ENCODE peak calls at places on chromosomes 6 and 20, in four cellular contexts. V is mesenchymal stem cell, I is IMR-90, G is mesendoderm. A is an unnamed sample.

GRCh38 chr20:33133616-33133941 is 34.4 kb upstream of the BPIFA2 start:
- DNase-seq in V (no peak), I (no peak), G (no peak), A (no peak)

GRCh38 chr20:50532231-50532630 is 22.0 kb downstream of the PTPN1 start:
- DNase-seq in I (no peak), G (no peak), V (no peak), A (no peak)

GRCh38 chr6:131023834-131024504 is 39.1 kb downstream of the EPB41L2 start:
- DNase-seq in G (no peak), V (peak; percentile 61), I (peak; percentile 82), A (no peak)

GRCh38 chr6:149929422-149929821 is 6.5 kb upstream of the RAET1G start:
- DNase-seq in G (peak; percentile 28), I (no peak), V (no peak), A (no peak)

GRCh38 chr20:10093087-10093591 is 58.4 kb downstream of the ANKEF1 start:
- DNase-seq in G (peak; percentile 78), V (peak; percentile 28), I (peak; percentile 57), A (no peak)

GRCh38 chr6:131015192-131015591 is 47.9 kb downstream of the EPB41L2 start:
- DNase-seq in V (peak; percentile 26), I (no peak), G (no peak), A (no peak)

GRCh38 chr6:137051790-137052472 is 7.2 kb upstream of the IL20RA start:
- DNase-seq in I (peak; percentile 2), G (no peak), V (peak; percentile 47), A (no peak)

GRCh38 chr20:14745830-14746229 is 408.4 kb upstream of the FLRT3 start:
- DNase-seq in I (no peak), V (no peak), G (no peak), A (no peak)

GRCh38 chr6:166402582-166403277 is 20.0 kb upstream of the MPC1 start:
- DNase-seq in G (peak; percentile 49), I (peak; percentile 16), V (peak; percentile 37), A (no peak)

GRCh38 chr20:40223818-40224217 is 465.2 kb downstream of the MAFB start:
- DNase-seq in G (no peak), I (no peak), V (no peak), A (no peak)

GRCh38 chr20:45372646-45373352 is 5.3 kb downstream of the TP53TG5 start:
- DNase-seq in G (peak; percentile 40), I (no peak), V (no peak), A (no peak)

GRCh38 chr6:151161363-151161762 is 78.4 kb upstream of the AKAP12 start:
- DNase-seq in G (no peak), V (no peak), I (no peak), A (no peak)

GRCh38 chr20:38893056-38893455 is 33.2 kb upstream of the FAM83D start:
- DNase-seq in G (no peak), I (no peak), V (no peak), A (no peak)

GRCh38 chr6:109229536-109229935 is 134.2 kb downstream of the CEP57L1 start:
- DNase-seq in G (no peak), I (no peak), V (no peak), A (no peak)

GRCh38 chr20:3710703-3711417 is 1.5 kb downstream of the SIGLEC1 start:
- DNase-seq in I (peak; percentile 28), V (peak; percentile 60), G (peak; percentile 47), A (peak; percentile 80)

GRCh38 chr6:159801935-159802334 is 1.9 kb downstream of the PNLDC1 start:
- DNase-seq in G (no peak), I (peak; percentile 6), V (no peak), A (no peak)

GRCh38 chr20:61328906-61329558 is 77.0 kb downstream of the CDH4 start:
- DNase-seq in I (peak; percentile 17), G (no peak), V (no peak), A (no peak)

DNA sequence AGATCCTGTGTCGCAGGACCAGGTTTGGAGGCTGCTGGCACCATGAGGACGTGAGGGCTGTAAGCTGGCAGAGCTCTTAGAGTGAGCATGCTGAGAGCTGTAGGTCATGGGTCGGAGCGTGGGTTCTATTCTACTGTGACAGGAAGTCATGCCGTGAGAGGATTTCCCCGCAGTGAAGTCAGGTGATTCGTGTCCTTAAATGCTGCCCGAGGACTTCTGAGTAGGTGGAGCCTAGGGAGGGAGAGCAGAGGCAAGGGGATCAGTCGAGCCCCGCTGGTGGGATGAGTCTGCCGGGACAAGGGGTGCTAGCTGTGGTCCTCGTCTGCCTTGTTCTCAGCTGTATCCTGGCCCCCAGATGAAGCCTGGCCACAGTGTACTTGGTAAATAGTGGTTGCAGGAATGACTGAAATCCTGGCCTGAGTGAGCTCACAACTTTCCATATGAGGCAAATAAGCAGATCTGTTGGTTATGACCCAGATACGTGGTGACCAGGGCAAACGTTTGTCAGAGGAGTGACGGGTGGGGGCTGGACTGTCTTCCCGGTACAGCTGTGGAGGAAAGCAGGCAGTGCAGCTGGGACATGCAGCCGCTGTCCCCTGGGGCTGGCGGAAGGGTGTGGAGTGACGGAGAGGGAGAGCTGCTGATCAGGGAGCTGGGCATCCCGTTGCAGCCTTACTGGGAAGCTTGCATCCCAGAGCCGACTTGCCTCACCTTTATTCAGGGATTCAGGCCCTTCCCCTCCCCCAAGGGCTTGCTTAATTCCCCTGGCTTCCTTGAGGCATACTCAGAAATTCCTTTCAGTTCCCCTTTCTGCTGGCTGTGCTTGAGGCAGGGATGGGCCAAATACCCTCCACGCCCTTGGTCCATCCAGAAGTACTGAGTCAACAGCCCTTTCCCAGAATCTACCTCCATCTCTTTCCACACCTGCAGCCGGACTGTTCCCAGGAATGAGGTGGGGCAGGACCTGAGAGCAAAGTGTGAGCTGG is 250.9 kb upstream of the RREB1 start:
- DNase-seq in I (peak; percentile 37), G (peak; percentile 83), V (peak; percentile 85), A (no peak)
- H2BK120ac ChIP-seq in I (no peak overlapping the region), G (no peak overlapping the region), V (peak overlapping the region; percentile 21), A (no peak overlapping the region)

GRCh38 chr20:17568045-17568788 is 1.7 kb upstream of the DSTN start:
- DNase-seq in G (peak; percentile 14), V (no peak), I (no peak), A (no peak)
- H2AK5ac ChIP-seq in G (peak overlapping the region; percentile 12), V (peak overlapping the region; percentile 83), I (peak overlapping the region; percentile 97), A (no peak overlapping the region)

DNA sequence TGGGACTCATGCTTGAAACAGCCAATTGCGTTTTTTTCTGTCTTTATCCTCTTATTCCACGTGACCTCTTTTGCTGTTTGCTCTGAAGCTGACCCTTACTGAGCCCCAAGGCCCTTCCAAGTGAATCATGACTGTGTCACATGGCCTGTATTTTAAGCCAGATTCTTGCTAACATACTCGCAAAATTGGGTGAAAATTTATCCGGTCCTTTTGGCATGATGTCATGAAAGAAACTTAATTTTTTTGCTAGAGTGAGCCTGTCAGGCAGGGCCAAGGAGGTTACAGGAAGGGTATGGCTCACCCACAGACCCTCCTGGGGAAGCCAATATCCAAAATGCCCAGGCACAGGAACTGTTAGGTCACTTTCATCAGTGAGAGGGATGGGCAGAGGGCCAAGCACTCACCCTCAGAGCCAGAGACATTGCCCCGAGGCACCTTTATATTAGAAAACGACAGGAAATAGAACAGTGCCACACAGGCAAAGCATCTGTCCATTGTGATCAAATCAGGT is 296.7 kb downstream of the CDH26 start:
- DNase-seq in I (peak; percentile 73), G (no peak), V (no peak), A (no peak)
- H2BK120ac ChIP-seq in I (peak overlapping the region; percentile 38), G (no peak overlapping the region), V (no peak overlapping the region), A (no peak overlapping the region)

GRCh38 chr6:4354181-4354580 is 218.8 kb upstream of the ECI2 start:
- DNase-seq in V (no peak), G (peak; percentile 8), I (no peak), A (no peak)
- H2AK5ac ChIP-seq in V (no peak overlapping the region), G (no peak overlapping the region), I (peak overlapping the region; percentile 54), A (no peak overlapping the region)

GRCh38 chr6:106631356-106631755 is 2.0 kb downstream of the QRSL1 start:
- DNase-seq in I (peak; percentile 13), G (no peak), V (no peak), A (no peak)

GRCh38 chr6:106630366-106630765 is 988 bp downstream of the QRSL1 start:
- DNase-seq in G (peak; percentile 4), V (no peak), I (no peak), A (no peak)

GRCh38 chr6:106629103-106629858 is at the start of the genes QRSL1 and RTN4IP1:
- DNase-seq in G (peak; percentile 97), V (peak; percentile 95), I (peak; percentile 92), A (peak; percentile 93)

GRCh38 chr6:106628658-106629102 is 618 bp downstream of the RTN4IP1 start:
- DNase-seq in I (peak; percentile 16), V (no peak), G (peak; percentile 7), A (no peak)

DNA sequence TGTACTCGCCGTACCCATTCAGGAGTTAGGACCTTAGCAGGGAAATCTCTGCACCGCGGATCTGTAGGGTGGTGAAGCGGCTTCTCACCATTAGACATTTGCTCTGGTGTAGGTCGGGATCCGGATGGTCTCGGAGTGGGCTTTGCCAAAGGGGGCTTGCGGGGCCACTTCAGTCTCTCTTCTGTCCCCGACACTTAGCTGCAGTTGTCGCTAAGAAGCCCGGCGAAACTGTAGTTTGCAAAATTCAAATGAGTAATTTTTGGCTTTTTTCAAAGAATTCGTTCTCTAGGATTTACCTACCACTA is 433 bp downstream of the QRSL1 start:
- DNase-seq in I (no peak), V (no peak), G (no peak), A (no peak)
- H2BK120ac ChIP-seq in I (peak overlapping the region; percentile 51), V (no peak overlapping the region), G (no peak overlapping the region), A (no peak overlapping the region)

GRCh38 chr6:15909290-15910070 is 219.4 kb upstream of the MYLIP start:
- DNase-seq in V (no peak), G (no peak), I (no peak), A (no peak)

GRCh38 chr6:15913573-15913972 is 215.3 kb upstream of the MYLIP start:
- DNase-seq in V (no peak), I (no peak), G (no peak), A (no peak)

GRCh38 chr6:15913001-15913400 is 215.9 kb upstream of the MYLIP start:
- DNase-seq in V (no peak), I (no peak), G (no peak), A (no peak)

GRCh38 chr6:15912505-15912767 is 216.4 kb upstream of the MYLIP start:
- DNase-seq in V (no peak), I (no peak), G (no peak), A (no peak)

GRCh38 chr6:15911753-15912504 is 217.0 kb upstream of the MYLIP start:
- DNase-seq in V (peak; percentile 17), G (peak; percentile 26), I (no peak), A (no peak)
- H2AK5ac ChIP-seq in V (no peak overlapping the region), G (no peak overlapping the region), I (no peak overlapping the region), A (no peak overlapping the region)

A was measured in neuronal stem cell.